ENCODE peak calls at places on chromosomes 6 and 20, in seven cellular contexts. H is sigmoid colon, F is HepG2, E is GM12878, Y is transverse colon, M is A549, J is H1. K is an unnamed sample.

GRCh38 chr6:43990275-43990626 is 137.0 kb downstream of the MRPL14 start:
- DNase-seq in F (no peak), Y (no peak), E (no peak), M (no peak), J (no peak), H (no peak), K (no peak)

GRCh38 chr6:84768442-84769174 is 4.2 kb upstream of the TBX18 start:
- DNase-seq in E (no peak), M (peak; percentile 25), Y (no peak), H (no peak), J (no peak), F (no peak), K (peak; percentile 37)

GRCh38 chr6:152356659-152357058 is 280.5 kb downstream of the SYNE1 start:
- DNase-seq in H (no peak), Y (no peak), J (no peak), F (peak; percentile 63), M (no peak), E (no peak), K (no peak)

GRCh38 chr6:122610690-122611455 is 668 bp downstream of the PKIB start:
- DNase-seq in F (peak; percentile 15), Y (peak; percentile 72), J (peak; percentile 33), H (no peak), M (peak; percentile 31), E (no peak), K (peak; percentile 11)

GRCh38 chr6:111985202-111985731 is 68.6 kb upstream of the CCN6 start:
- DNase-seq in M (no peak), H (no peak), Y (no peak), E (no peak), J (peak; percentile 33), F (no peak), K (no peak)

GRCh38 chr6:42819803-42820508 is 38.1 kb downstream of the BICRAL start:
- DNase-seq in E (no peak), F (peak; percentile 16), J (no peak), Y (no peak), H (no peak), M (peak; percentile 37), K (no peak)

GRCh38 chr20:49979030-49979832 is 3.5 kb upstream of the SNAI1 start:
- DNase-seq in H (no peak), J (no peak), F (peak; percentile 56), Y (peak; percentile 57), E (no peak), M (peak; percentile 77), K (no peak)

GRCh38 chr6:5094327-5094726 is 9.2 kb downstream of the PPP1R3G start:
- DNase-seq in H (no peak), E (no peak), M (no peak), Y (no peak), J (no peak), F (no peak), K (no peak)

GRCh38 chr6:162187168-162187935 is 540.2 kb downstream of the PRKN start:
- DNase-seq in Y (no peak), H (no peak), M (no peak), E (no peak), F (no peak), J (no peak), K (no peak)

GRCh38 chr6:72911463-72912153 is 289.7 kb downstream of the KCNQ5 start:
- DNase-seq in J (no peak), F (no peak), E (no peak), Y (no peak), M (no peak), H (no peak), K (no peak)

GRCh38 chr6:36373368-36374009 is 14.0 kb downstream of the ETV7 start:
- DNase-seq in Y (no peak), H (no peak), F (no peak), E (no peak), M (no peak), J (no peak), K (no peak)

DNA sequence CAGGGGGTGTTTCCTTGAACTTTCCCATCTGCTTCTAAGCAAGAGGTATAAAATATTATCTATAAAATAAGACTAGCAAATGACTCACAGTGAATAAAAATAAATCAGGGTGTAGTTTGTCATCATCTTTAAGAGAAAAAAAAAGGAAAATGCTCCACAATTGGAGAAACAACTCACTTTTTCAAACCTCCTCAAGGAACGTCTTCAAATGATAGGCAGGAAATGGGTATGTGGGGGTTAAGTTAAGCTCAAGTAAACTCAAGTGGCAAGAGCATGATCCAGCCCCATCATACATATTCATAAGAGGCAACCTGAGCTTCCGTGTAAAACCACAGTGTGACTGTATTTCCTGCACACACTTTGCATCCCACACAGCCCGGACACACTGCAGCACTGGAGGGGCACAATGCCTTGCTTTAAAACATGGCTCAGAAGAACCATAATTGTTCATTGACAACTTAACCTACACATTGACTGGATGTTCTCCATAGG is 58.5 kb upstream of the CEP85L start:
- DNase-seq in Y (peak; percentile 55), M (no peak), J (no peak), F (no peak), E (peak; percentile 85), H (no peak), K (no peak)
- TF ChIP-seq EP300 in Y (no peak), M (no peak), J (no peak), F (no peak), E (no peak), H (no peak), K (no peak)

GRCh38 chr6:52389626-52390360 is 27.8 kb downstream of the PAQR8 start:
- DNase-seq in H (no peak), Y (peak; percentile 82), E (peak; percentile 87), J (no peak), F (peak; percentile 94), M (no peak), K (no peak)
- TF ChIP-seq POLR2A in H (no peak), Y (peak; percentile 29), E (no peak), J (no peak), F (peak; percentile 34), M (no peak), K (no peak)

DNA sequence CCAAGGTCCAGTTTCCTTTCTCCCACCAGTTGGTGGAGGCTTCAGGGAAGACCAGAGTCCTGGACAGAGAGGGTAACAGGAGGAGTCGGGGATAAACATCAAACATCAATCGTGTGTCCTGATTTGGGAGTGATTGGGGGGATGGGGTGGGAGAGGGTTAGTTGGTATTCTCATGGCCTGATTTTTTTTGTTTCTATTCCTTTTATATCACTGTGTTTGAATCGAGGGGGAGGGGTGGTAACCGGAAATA is 365 bp upstream of the HSD17B8 start:
- DNase-seq in F (no peak), E (no peak), Y (no peak), H (no peak), J (no peak), M (no peak), K (no peak)
- H3K27ac ChIP-seq in F (peak overlapping the region; percentile 75), E (no peak overlapping the region), Y (peak overlapping the region; percentile 88), H (peak overlapping the region; percentile 76), J (no peak overlapping the region), M (peak overlapping the region; percentile 100), K (peak overlapping the region; percentile 78)

GRCh38 chr6:135306740-135307420 is 125.8 kb downstream of the MYB start:
- DNase-seq in Y (no peak), M (no peak), H (no peak), J (no peak), E (no peak), F (no peak), K (no peak)

GRCh38 chr6:135301304-135301703 is 120.2 kb downstream of the MYB start:
- DNase-seq in Y (no peak), H (no peak), F (no peak), J (no peak), E (no peak), M (no peak), K (no peak)

GRCh38 chr6:135305684-135306083 is 124.6 kb downstream of the MYB start:
- DNase-seq in M (no peak), J (no peak), E (no peak), H (no peak), F (no peak), Y (no peak), K (no peak)

GRCh38 chr6:135306166-135306565 is 125.1 kb downstream of the MYB start:
- DNase-seq in H (no peak), Y (no peak), M (no peak), F (no peak), E (no peak), J (no peak), K (no peak)

DNA sequence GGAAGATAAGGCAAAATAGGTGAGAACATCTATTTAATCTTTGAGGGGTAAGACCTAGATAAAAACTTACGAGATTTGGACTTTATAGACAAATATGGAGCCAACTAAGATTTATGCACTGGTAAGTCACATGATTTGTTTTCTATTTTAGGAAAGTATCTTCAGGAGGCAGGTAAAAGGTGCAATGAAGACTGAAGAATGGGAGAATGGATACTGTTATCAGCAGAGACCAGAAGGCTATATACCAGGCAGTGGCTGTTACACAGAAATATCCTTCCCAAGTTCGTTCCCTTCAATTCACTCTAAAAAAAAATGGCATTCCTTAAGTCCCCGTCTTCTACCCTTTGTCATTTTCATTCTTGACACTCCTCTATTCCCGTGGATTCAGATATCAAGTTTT is 123.8 kb downstream of the MYB start:
- DNase-seq in F (no peak), E (no peak), M (no peak), Y (no peak), J (no peak), H (no peak), K (no peak)
- TF ChIP-seq EP300 in F (no peak), E (no peak), M (no peak), Y (no peak), J (no peak), H (no peak), K (no peak)

GRCh38 chr6:108903796-108904195 is 55.6 kb downstream of the ARMC2 start:
- DNase-seq in H (no peak), J (no peak), E (no peak), F (peak; percentile 43), Y (no peak), M (no peak), K (no peak)
- TF ChIP-seq POLR2A in H (no peak), J (no peak), E (no peak), F (no peak), Y (no peak), M (no peak), K (no peak)

GRCh38 chr6:38387461-38387860 is 252.3 kb downstream of the BTBD9 start:
- DNase-seq in F (no peak), M (no peak), J (no peak), E (no peak), H (no peak), Y (no peak), K (no peak)
- H3K27ac ChIP-seq in F (no peak overlapping the region), M (no peak overlapping the region), J (no peak overlapping the region), E (no peak overlapping the region), H (no peak overlapping the region), Y (no peak overlapping the region), K (no peak overlapping the region)

DNA sequence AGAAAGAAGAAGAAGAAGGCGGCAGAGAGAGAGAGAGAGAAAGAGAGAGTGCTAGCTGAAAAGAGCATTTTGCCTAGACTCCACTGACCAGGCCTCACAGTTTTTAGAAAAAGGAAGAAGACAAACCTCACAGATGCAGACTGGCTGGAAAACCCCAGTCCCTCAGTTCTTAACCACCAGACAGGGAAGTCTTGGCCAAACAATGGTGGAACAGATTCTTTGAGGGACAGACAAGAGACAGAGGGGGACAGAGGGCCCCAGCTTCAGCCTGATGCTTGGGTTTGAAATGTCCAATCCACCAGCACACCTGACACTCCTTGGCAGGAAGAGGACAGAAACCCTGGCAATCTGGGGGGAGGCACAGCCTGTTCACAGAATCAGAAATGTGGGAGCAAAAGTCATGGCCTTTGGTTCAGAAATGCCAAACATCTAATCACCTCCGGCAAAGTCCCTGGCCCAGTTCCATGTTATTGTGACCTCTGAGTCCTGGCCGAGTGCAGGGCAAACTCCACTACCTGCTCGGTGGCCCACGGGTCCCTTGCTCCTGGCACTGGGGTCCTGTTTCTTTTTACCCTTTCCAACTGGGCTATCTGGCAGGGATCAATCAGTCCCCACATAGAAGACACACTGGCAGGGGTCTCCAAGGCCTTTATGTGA is 235.2 kb downstream of the LY86 start:
- DNase-seq in M (no peak), E (no peak), Y (no peak), F (no peak), J (no peak), H (no peak), K (no peak)
- TF ChIP-seq EP300 in M (no peak), E (no peak), Y (no peak), F (no peak), J (no peak), H (no peak), K (no peak)